ENCODE peak calls at places on chromosome 1, in eight cellular contexts. K is naive thymus-derived CD8-positive, alpha-beta T cell; T is GM12892; U is AG08396; F is neural crest cell; D is RWPE1; M is kidney tubule cell; Z is activated naive CD4-positive, alpha-beta T cell. J is an unnamed sample.

GRCh38 chr1:41738475-41738874 is 180.2 kb downstream of the HIVEP3 start:
- DNase-seq in U (no peak), K (no peak), M (peak; percentile 23), F (no peak), T (no peak), D (no peak), Z (no peak), J (no peak)

GRCh38 chr1:26580116-26580515 is 50.6 kb downstream of the RPS6KA1 start:
- DNase-seq in F (no peak), K (no peak), M (no peak), U (no peak), Z (no peak), D (no peak), T (no peak), J (no peak)

GRCh38 chr1:206921772-206922265 is at the start of gene FCMR:
- DNase-seq in K (peak; percentile 84), Z (no peak), T (no peak), F (no peak), U (no peak), M (no peak), D (no peak), J (no peak)

GRCh38 chr1:160466966-160467365 is 56.1 kb downstream of the SLAMF6 start:
- DNase-seq in M (no peak), Z (no peak), T (no peak), K (no peak), U (no peak), F (no peak), D (no peak), J (no peak)

GRCh38 chr1:184472117-184472516 is 85.3 kb downstream of the C1orf21 start:
- DNase-seq in U (no peak), F (no peak), K (no peak), D (no peak), Z (no peak), M (no peak), T (no peak), J (no peak)

GRCh38 chr1:40745180-40745579 is 38.4 kb upstream of the KCNQ4 start:
- DNase-seq in K (no peak), T (no peak), M (no peak), Z (no peak), U (peak; percentile 32), F (no peak), D (no peak), J (no peak)

GRCh38 chr1:151494741-151495281 is 16.4 kb upstream of the CGN start:
- DNase-seq in F (no peak), Z (no peak), T (no peak), M (peak; percentile 92), K (no peak), U (peak; percentile 48), D (peak; percentile 88), J (no peak)

GRCh38 chr1:29258189-29258973 is 22.1 kb downstream of the PTPRU start:
- DNase-seq in U (no peak), F (no peak), D (no peak), K (no peak), Z (no peak), T (no peak), M (no peak), J (no peak)

GRCh38 chr1:9835404-9835757 is 11.6 kb upstream of the CLSTN1 start:
- DNase-seq in K (no peak), Z (no peak), D (no peak), F (no peak), M (no peak), T (no peak), U (no peak), J (no peak)

GRCh38 chr1:47656719-47657685 is 219.2 kb downstream of the FOXD2 start:
- DNase-seq in F (no peak), Z (no peak), T (no peak), D (no peak), K (no peak), M (no peak), U (peak; percentile 47), J (no peak)

GRCh38 chr1:70008658-70009057 is 196.7 kb downstream of the LRRC40 start:
- DNase-seq in D (no peak), M (peak; percentile 57), K (no peak), U (no peak), T (no peak), Z (no peak), F (no peak), J (no peak)

GRCh38 chr1:15005116-15005515 is 148.4 kb upstream of the TMEM51 start:
- DNase-seq in Z (no peak), M (peak; percentile 53), D (no peak), U (no peak), K (no peak), F (no peak), T (no peak), J (no peak)

GRCh38 chr1:198656500-198656932 is 17.7 kb downstream of the PTPRC start:
- DNase-seq in K (peak; percentile 92), M (no peak), T (no peak), Z (peak; percentile 52), U (no peak), D (no peak), F (no peak), J (no peak)

GRCh38 chr1:198628064-198628455 is 10.8 kb upstream of the PTPRC start:
- DNase-seq in D (no peak), F (no peak), T (no peak), Z (no peak), K (no peak), M (no peak), U (no peak), J (no peak)

GRCh38 chr1:165873481-165873880 is 46.1 kb downstream of the UCK2 start:
- DNase-seq in M (no peak), U (no peak), D (no peak), K (no peak), F (no peak), T (no peak), Z (no peak), J (no peak)

J was measured in iPS DF 19.7.